ENCODE peak calls at places on chromosomes 12 and 14, in ten cellular contexts. One of them, this sample, is unnamed.

GRCh38 chr12:59283012-59283411 is 312.8 kb upstream of the SLC16A7 start:
- DNase-seq in endothelial cell: no peak
- DNase-seq in lower lobe of right lung: no peak
- DNase-seq in RWPE2: no peak
- DNase-seq in heart left ventricle: no peak
- DNase-seq in tibial nerve: no peak
- DNase-seq in choroid plexus epithelial cell: peak; percentile 2
- DNase-seq in D721Med: no peak
- DNase-seq in GM06990: no peak
- DNase-seq in RWPE1: no peak
- DNase-seq in this sample: no peak

GRCh38 chr12:88132387-88132786 is 9.5 kb downstream of the CEP290 start:
- DNase-seq in RWPE2: no peak
- DNase-seq in lower lobe of right lung: no peak
- DNase-seq in heart left ventricle: no peak
- DNase-seq in choroid plexus epithelial cell: no peak
- DNase-seq in GM06990: no peak
- DNase-seq in tibial nerve: no peak
- DNase-seq in D721Med: no peak
- DNase-seq in endothelial cell: no peak
- DNase-seq in RWPE1: no peak
- DNase-seq in this sample: no peak

GRCh38 chr14:77151918-77152588 is 10.5 kb upstream of the ZDHHC22 start:
- DNase-seq in choroid plexus epithelial cell: peak; percentile 56
- DNase-seq in GM06990: no peak
- DNase-seq in heart left ventricle: no peak
- DNase-seq in RWPE1: peak; percentile 57
- DNase-seq in D721Med: no peak
- DNase-seq in tibial nerve: no peak
- DNase-seq in lower lobe of right lung: no peak
- DNase-seq in RWPE2: no peak
- DNase-seq in endothelial cell: no peak
- DNase-seq in this sample: no peak

GRCh38 chr12:126668538-126668937 is 1598.4 kb upstream of the TMEM132C start:
- DNase-seq in RWPE2: no peak
- DNase-seq in tibial nerve: no peak
- DNase-seq in heart left ventricle: no peak
- DNase-seq in endothelial cell: no peak
- DNase-seq in D721Med: no peak
- DNase-seq in choroid plexus epithelial cell: peak; percentile 46
- DNase-seq in RWPE1: peak; percentile 77
- DNase-seq in GM06990: no peak
- DNase-seq in lower lobe of right lung: no peak
- DNase-seq in this sample: no peak

GRCh38 chr12:54961190-54961589 is 23.4 kb downstream of the TESPA1 start:
- DNase-seq in RWPE2: no peak
- DNase-seq in heart left ventricle: no peak
- DNase-seq in lower lobe of right lung: no peak
- DNase-seq in choroid plexus epithelial cell: no peak
- DNase-seq in RWPE1: no peak
- DNase-seq in tibial nerve: no peak
- DNase-seq in endothelial cell: no peak
- DNase-seq in D721Med: no peak
- DNase-seq in GM06990: no peak
- DNase-seq in this sample: no peak

GRCh38 chr14:101464984-101465794 is 96.1 kb upstream of the DIO3 start:
- DNase-seq in choroid plexus epithelial cell: no peak
- DNase-seq in RWPE2: peak; percentile 64
- DNase-seq in RWPE1: no peak
- DNase-seq in endothelial cell: no peak
- DNase-seq in D721Med: no peak
- DNase-seq in heart left ventricle: no peak
- DNase-seq in tibial nerve: no peak
- DNase-seq in lower lobe of right lung: no peak
- DNase-seq in GM06990: no peak
- DNase-seq in this sample: peak; percentile 31

GRCh38 chr12:27814851-27815591 is 35.0 kb upstream of the MANSC4 start:
- DNase-seq in lower lobe of right lung: no peak
- DNase-seq in tibial nerve: no peak
- DNase-seq in heart left ventricle: no peak
- DNase-seq in choroid plexus epithelial cell: peak; percentile 45
- DNase-seq in endothelial cell: no peak
- DNase-seq in RWPE1: no peak
- DNase-seq in RWPE2: no peak
- DNase-seq in D721Med: no peak
- DNase-seq in GM06990: no peak
- DNase-seq in this sample: no peak

GRCh38 chr12:124651508-124652273 is 84.3 kb upstream of the NCOR2 start:
- DNase-seq in GM06990: no peak
- DNase-seq in tibial nerve: no peak
- DNase-seq in lower lobe of right lung: no peak
- DNase-seq in choroid plexus epithelial cell: no peak
- DNase-seq in D721Med: no peak
- DNase-seq in heart left ventricle: peak; percentile 54
- DNase-seq in RWPE1: no peak
- DNase-seq in RWPE2: no peak
- DNase-seq in endothelial cell: no peak
- DNase-seq in this sample: no peak

GRCh38 chr12:121718653-121719239 is 6.2 kb downstream of the TMEM120B start:
- DNase-seq in RWPE2: no peak
- DNase-seq in D721Med: no peak
- DNase-seq in GM06990: no peak
- DNase-seq in endothelial cell: no peak
- DNase-seq in heart left ventricle: no peak
- DNase-seq in lower lobe of right lung: no peak
- DNase-seq in RWPE1: no peak
- DNase-seq in tibial nerve: no peak
- DNase-seq in choroid plexus epithelial cell: no peak
- DNase-seq in this sample: no peak

GRCh38 chr12:6828671-6829531 is 694 bp downstream of the P3H3 start:
- DNase-seq in D721Med: no peak
- DNase-seq in RWPE2: peak; percentile 74
- DNase-seq in RWPE1: no peak
- DNase-seq in GM06990: no peak
- DNase-seq in choroid plexus epithelial cell: peak; percentile 71
- DNase-seq in tibial nerve: no peak
- DNase-seq in lower lobe of right lung: no peak
- DNase-seq in heart left ventricle: peak; percentile 58
- DNase-seq in endothelial cell: peak; percentile 52
- DNase-seq in this sample: no peak

GRCh38 chr12:91565246-91565645 is 382.6 kb upstream of the DCN start:
- DNase-seq in lower lobe of right lung: no peak
- DNase-seq in D721Med: no peak
- DNase-seq in RWPE2: no peak
- DNase-seq in heart left ventricle: no peak
- DNase-seq in choroid plexus epithelial cell: peak; percentile 22
- DNase-seq in tibial nerve: no peak
- DNase-seq in endothelial cell: no peak
- DNase-seq in GM06990: no peak
- DNase-seq in RWPE1: no peak
- DNase-seq in this sample: no peak

GRCh38 chr14:61536661-61537566 is 158.4 kb upstream of the HIF1A start:
- DNase-seq in D721Med: no peak
- DNase-seq in RWPE2: no peak
- DNase-seq in lower lobe of right lung: no peak
- DNase-seq in choroid plexus epithelial cell: no peak
- DNase-seq in heart left ventricle: no peak
- DNase-seq in endothelial cell: no peak
- DNase-seq in RWPE1: no peak
- DNase-seq in tibial nerve: no peak
- DNase-seq in GM06990: no peak
- DNase-seq in this sample: no peak

GRCh38 chr14:23436327-23437141 is 1.1 kb upstream of the MYH7 start:
- DNase-seq in endothelial cell: no peak
- DNase-seq in lower lobe of right lung: no peak
- DNase-seq in GM06990: no peak
- DNase-seq in choroid plexus epithelial cell: no peak
- DNase-seq in RWPE2: no peak
- DNase-seq in heart left ventricle: peak; percentile 76
- DNase-seq in RWPE1: no peak
- DNase-seq in D721Med: peak; percentile 70
- DNase-seq in tibial nerve: no peak
- DNase-seq in this sample: no peak

GRCh38 chr14:102262894-102263462 is 42.0 kb downstream of the MOK start:
- DNase-seq in heart left ventricle: no peak
- DNase-seq in tibial nerve: no peak
- DNase-seq in RWPE1: peak; percentile 83
- DNase-seq in RWPE2: peak; percentile 88
- DNase-seq in choroid plexus epithelial cell: no peak
- DNase-seq in lower lobe of right lung: no peak
- DNase-seq in endothelial cell: peak; percentile 35
- DNase-seq in D721Med: no peak
- DNase-seq in GM06990: no peak
- DNase-seq in this sample: no peak

GRCh38 chr14:73759714-73760597 is 45.8 kb upstream of the PNMA1 start:
- DNase-seq in lower lobe of right lung: peak; percentile 98
- DNase-seq in RWPE2: peak; percentile 98
- DNase-seq in endothelial cell: peak; percentile 90
- DNase-seq in tibial nerve: peak; percentile 94
- DNase-seq in heart left ventricle: peak; percentile 97
- DNase-seq in RWPE1: peak; percentile 94
- DNase-seq in D721Med: peak; percentile 89
- DNase-seq in GM06990: peak; percentile 97
- DNase-seq in choroid plexus epithelial cell: peak; percentile 99
- DNase-seq in this sample: peak; percentile 92
- TF ChIP-seq CTCF in lower lobe of right lung: peak; percentile 12
- TF ChIP-seq CTCF in RWPE2: peak; percentile 18
- TF ChIP-seq CTCF in endothelial cell: peak; percentile 32
- TF ChIP-seq CTCF in tibial nerve: peak; percentile 75
- TF ChIP-seq CTCF in heart left ventricle: no peak
- TF ChIP-seq CTCF in RWPE1: no peak
- TF ChIP-seq CTCF in D721Med: no peak
- TF ChIP-seq CTCF in GM06990: no peak
- TF ChIP-seq CTCF in choroid plexus epithelial cell: peak; percentile 2
- TF ChIP-seq CTCF in this sample: no peak

DNA sequence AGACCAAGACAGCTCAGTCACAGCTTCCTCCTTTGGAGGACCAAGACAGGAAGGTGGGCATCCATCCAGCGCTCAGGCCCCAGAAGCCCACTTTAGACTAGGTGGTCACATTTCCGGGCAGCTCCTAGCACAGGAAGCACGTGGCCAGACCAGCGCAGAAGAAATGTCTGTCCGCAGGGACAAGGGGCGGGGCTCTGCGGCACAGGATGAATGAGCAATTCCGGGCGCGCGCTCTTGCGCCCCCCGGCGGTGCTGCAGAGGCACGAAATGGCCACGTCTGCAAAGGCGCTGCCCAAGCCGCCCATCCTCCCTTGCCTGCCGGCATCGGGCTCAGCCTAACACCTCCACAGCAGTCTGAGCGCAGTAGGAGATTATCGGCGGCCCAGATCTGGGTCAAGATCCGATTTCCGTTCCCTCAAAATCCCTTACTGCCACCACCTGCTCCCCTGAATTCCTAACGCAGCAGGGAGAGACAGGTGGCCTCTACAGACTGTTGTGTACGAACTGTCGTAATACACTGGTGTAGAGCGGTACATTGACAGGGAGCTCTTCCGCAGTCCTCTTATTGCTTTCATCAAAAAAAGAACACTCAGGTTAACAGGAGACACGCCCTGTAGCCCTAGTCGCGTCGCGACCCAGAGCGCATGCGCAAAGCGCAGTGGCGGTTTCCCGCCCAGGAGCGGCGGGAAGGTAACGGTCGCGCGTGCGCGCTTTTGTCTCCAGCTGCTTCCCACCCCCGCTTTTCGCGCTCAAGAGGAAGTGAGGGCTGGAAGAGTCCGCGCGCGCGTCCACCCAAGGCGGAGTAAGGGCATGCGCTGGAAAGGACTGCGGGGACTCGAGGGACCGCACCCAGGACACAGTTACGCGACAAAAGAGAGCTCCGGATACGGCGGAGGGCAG is 794 bp downstream of the TUBA1B start:
- DNase-seq in RWPE2: peak; percentile 91
- DNase-seq in lower lobe of right lung: peak; percentile 97
- DNase-seq in D721Med: peak; percentile 44
- DNase-seq in choroid plexus epithelial cell: peak; percentile 97
- DNase-seq in endothelial cell: peak; percentile 94
- DNase-seq in RWPE1: peak; percentile 90
- DNase-seq in GM06990: peak; percentile 97
- DNase-seq in heart left ventricle: peak; percentile 97
- DNase-seq in tibial nerve: peak; percentile 84
- DNase-seq in this sample: peak; percentile 85
- TF ChIP-seq CTCF in RWPE2: peak; percentile 97
- TF ChIP-seq CTCF in lower lobe of right lung: peak; percentile 93
- TF ChIP-seq CTCF in D721Med: peak; percentile 79
- TF ChIP-seq CTCF in choroid plexus epithelial cell: peak; percentile 91
- TF ChIP-seq CTCF in endothelial cell: peak; percentile 81
- TF ChIP-seq CTCF in RWPE1: peak; percentile 94
- TF ChIP-seq CTCF in GM06990: peak; percentile 94
- TF ChIP-seq CTCF in heart left ventricle: peak; percentile 85
- TF ChIP-seq CTCF in tibial nerve: peak; percentile 96
- TF ChIP-seq CTCF in this sample: peak; percentile 81

DNA sequence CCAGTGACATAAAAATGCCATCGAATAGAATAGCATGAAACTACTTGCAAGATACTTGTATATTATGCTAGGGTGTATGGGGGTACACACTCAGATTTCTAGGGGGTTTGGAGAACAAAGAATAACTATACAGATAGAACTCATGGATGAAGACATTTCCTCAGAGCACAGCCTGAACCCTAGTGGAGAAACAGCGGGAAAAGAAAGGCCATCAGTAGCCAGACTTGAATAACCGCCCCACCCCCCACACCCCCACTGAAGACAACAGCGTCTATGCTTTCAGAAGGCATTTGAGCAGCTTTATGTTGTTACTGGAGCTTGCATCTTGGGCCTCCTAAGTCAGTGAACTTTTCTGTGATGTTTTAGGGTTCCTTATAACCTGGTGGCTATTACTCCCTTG is 425.9 kb downstream of the NPAS3 start:
- DNase-seq in heart left ventricle: no peak
- DNase-seq in endothelial cell: no peak
- DNase-seq in RWPE2: no peak
- DNase-seq in lower lobe of right lung: no peak
- DNase-seq in D721Med: no peak
- DNase-seq in choroid plexus epithelial cell: peak; percentile 11
- DNase-seq in GM06990: no peak
- DNase-seq in tibial nerve: no peak
- DNase-seq in RWPE1: no peak
- DNase-seq in this sample: no peak
- TF ChIP-seq CTCF in heart left ventricle: no peak
- TF ChIP-seq CTCF in endothelial cell: no peak
- TF ChIP-seq CTCF in RWPE2: no peak
- TF ChIP-seq CTCF in lower lobe of right lung: no peak
- TF ChIP-seq CTCF in D721Med: no peak
- TF ChIP-seq CTCF in choroid plexus epithelial cell: no peak
- TF ChIP-seq CTCF in GM06990: no peak
- TF ChIP-seq CTCF in tibial nerve: no peak
- TF ChIP-seq CTCF in RWPE1: no peak
- TF ChIP-seq CTCF in this sample: no peak

DNA sequence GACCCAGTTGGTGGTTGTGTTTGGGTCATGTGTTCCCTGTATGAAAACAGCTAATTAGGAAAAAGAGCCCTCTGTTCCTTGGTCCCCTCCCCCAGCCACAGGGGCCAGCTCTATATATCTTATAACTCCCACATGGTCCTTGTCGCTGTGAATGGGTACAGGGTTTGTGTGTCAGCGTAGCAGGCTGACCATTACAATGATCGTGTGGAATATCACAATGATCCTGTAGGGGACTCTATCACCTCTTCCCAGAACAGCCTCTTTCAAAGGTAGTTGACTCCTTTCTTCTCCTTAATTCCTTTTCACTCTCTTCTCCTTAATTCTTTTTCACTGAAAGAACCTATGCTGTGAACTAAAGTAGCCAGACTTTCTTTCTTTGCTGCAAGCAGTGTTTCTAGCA is 51.6 kb upstream of the RIC8B start:
- DNase-seq in heart left ventricle: no peak
- DNase-seq in lower lobe of right lung: no peak
- DNase-seq in D721Med: no peak
- DNase-seq in RWPE1: no peak
- DNase-seq in GM06990: no peak
- DNase-seq in tibial nerve: no peak
- DNase-seq in choroid plexus epithelial cell: no peak
- DNase-seq in endothelial cell: no peak
- DNase-seq in RWPE2: no peak
- DNase-seq in this sample: no peak
- TF ChIP-seq CTCF in heart left ventricle: no peak
- TF ChIP-seq CTCF in lower lobe of right lung: no peak
- TF ChIP-seq CTCF in D721Med: peak; percentile 13
- TF ChIP-seq CTCF in RWPE1: no peak
- TF ChIP-seq CTCF in GM06990: no peak
- TF ChIP-seq CTCF in tibial nerve: no peak
- TF ChIP-seq CTCF in choroid plexus epithelial cell: peak; percentile 33
- TF ChIP-seq CTCF in endothelial cell: no peak
- TF ChIP-seq CTCF in RWPE2: no peak
- TF ChIP-seq CTCF in this sample: no peak

This sample was measured in mesothelial cell of epicardium.